ENCODE peak calls at places on chromosomes 2 and 18, in ten cellular contexts. Y, B, Z, D, A, L, U, S, N and W are unnamed samples.

GRCh38 chr2:98869868-98870267 is 66.2 kb downstream of the CRACDL start:
- DNase-seq in Y (no peak), B (no peak), Z (no peak), D (no peak), A (no peak), L (peak), U (no peak), S (no peak), N (no peak), W (no peak)

GRCh38 chr2:129103922-129104878 is 785.5 kb upstream of the HS6ST1 start:
- DNase-seq in Y (no peak), B (no peak), Z (no peak), D (no peak), A (no peak), L (no peak), U (no peak), S (no peak), N (no peak), W (no peak)

GRCh38 chr2:218257390-218257981 is 3.3 kb upstream of the GPBAR1 start:
- DNase-seq in Y (no peak), B (no peak), Z (no peak), D (peak), A (no peak), L (peak), U (no peak), S (peak), N (peak), W (peak)

GRCh38 chr2:10883880-10884529 is 27.7 kb upstream of the KCNF1 start:
- DNase-seq in Y (no peak), B (no peak), Z (no peak), D (peak), A (no peak), L (no peak), U (no peak), S (no peak), N (no peak), W (peak)

GRCh38 chr18:72697706-72698105 is 153.6 kb upstream of the CBLN2 start:
- DNase-seq in Y (no peak), B (no peak), Z (no peak), D (no peak), A (no peak), L (no peak), U (no peak), S (no peak), N (no peak), W (no peak)

GRCh38 chr2:216029416-216030129 is 16.2 kb upstream of the MREG start:
- DNase-seq in Y (no peak), B (peak), Z (no peak), D (no peak), A (no peak), L (no peak), U (peak), S (no peak), N (no peak), W (no peak)

GRCh38 chr18:44473394-44474066 is 207.2 kb upstream of the SETBP1 start:
- DNase-seq in Y (no peak), B (no peak), Z (no peak), D (no peak), A (no peak), L (no peak), U (no peak), S (no peak), N (no peak), W (no peak)

GRCh38 chr2:237354930-237355329 is 59.0 kb downstream of the COL6A3 start:
- DNase-seq in Y (no peak), B (no peak), Z (no peak), D (no peak), A (peak), L (no peak), U (no peak), S (no peak), N (no peak), W (no peak)